ENCODE peak calls at places on chromosomes 2 and 18, in ten cellular contexts. P is IMR-90, J is lower lobe of right lung, I is cardiac muscle cell, B is ascending aorta, Q is thoracic aorta, M is prostate gland, T is tibial artery, K is right lobe of liver, W is fibroblast of lung. U is an unnamed sample. For H3K4me1 and H3K36me3, the result is how much of the 10 kb centered on the place peaks cover.

GRCh38 chr2:170846318-170846717 is 29.6 kb downstream of the GAD1 start:
- DNase-seq in B (no peak), W (no peak), J (no peak), Q (no peak), P (no peak), K (no peak), I (no peak), T (no peak), M (peak), U (no peak)

GRCh38 chr2:10569460-10569859 is 120.3 kb downstream of the NOL10 start:
- DNase-seq in P (no peak), I (no peak), J (no peak), W (no peak), B (no peak), T (no peak), Q (no peak), M (no peak), K (no peak), U (no peak)

GRCh38 chr2:2269989-2270562 is 61.0 kb downstream of the MYT1L start:
- DNase-seq in Q (no peak), J (no peak), M (no peak), B (no peak), I (no peak), K (no peak), P (no peak), W (no peak), T (peak), U (no peak)

GRCh38 chr18:42157420-42157819 is 202.4 kb downstream of the PIK3C3 start:
- DNase-seq in M (no peak), T (no peak), I (no peak), Q (no peak), P (no peak), W (no peak), B (no peak), J (no peak), K (no peak), U (no peak)

GRCh38 chr2:235223011-235223410 is 270.8 kb upstream of the AGAP1 start:
- DNase-seq in T (no peak), B (no peak), M (no peak), K (no peak), I (no peak), J (no peak), P (no peak), Q (no peak), W (no peak), U (no peak)

GRCh38 chr2:128717758-128718710 is 399.4 kb upstream of the HS6ST1 start:
- DNase-seq in B (no peak), M (no peak), K (no peak), I (no peak), W (peak), P (no peak), Q (no peak), T (no peak), J (no peak), U (no peak)

GRCh38 chr2:186130678-186131511 is 355.2 kb upstream of the ZC3H15 start:
- DNase-seq in J (no peak), B (no peak), I (no peak), T (no peak), Q (no peak), P (no peak), K (no peak), W (no peak), M (no peak), U (no peak)

GRCh38 chr18:9832871-9833270 is 52.9 kb upstream of the TXNDC2 start:
- DNase-seq in W (no peak), M (no peak), B (no peak), J (no peak), Q (no peak), K (no peak), T (no peak), P (no peak), I (no peak), U (no peak)

GRCh38 chr2:182672471-182673165 is 43.4 kb upstream of the DNAJC10 start:
- DNase-seq in M (no peak), B (no peak), W (peak), J (no peak), P (peak), Q (no peak), T (no peak), I (peak), K (no peak), U (no peak)

GRCh38 chr18:75208055-75208835 is 694 bp downstream of the PTGR3 start:
- DNase-seq in B (peak), J (peak), W (peak), Q (no peak), I (peak), P (peak), M (peak), T (peak), K (peak), U (no peak)

GRCh38 chr2:119378566-119378965 is 11.8 kb downstream of the DBI start:
- DNase-seq in W (no peak), M (no peak), T (no peak), K (no peak), P (no peak), Q (no peak), I (no peak), B (peak), J (no peak), U (no peak)

GRCh38 chr2:121903037-121903689 is 147.7 kb downstream of the TSN start:
- DNase-seq in J (no peak), M (no peak), B (no peak), Q (no peak), I (no peak), K (no peak), P (no peak), W (no peak), T (peak), U (no peak)

GRCh38 chr2:181462032-181462431 is 4.8 kb downstream of the ITGA4 start:
- DNase-seq in T (no peak), M (no peak), K (no peak), W (peak), J (no peak), Q (no peak), P (peak), I (no peak), B (no peak), U (no peak)
- H3K4me1 ChIP-seq in T (under half), M (under half), K (under half), W (under half), J (under half), Q (under half), P (under half), I (under half), B (under half), U (under half)

GRCh38 chr2:234026693-234027254 is 23.7 kb upstream of the SPP2 start:
- DNase-seq in P (no peak), T (no peak), K (no peak), I (no peak), M (no peak), B (no peak), W (no peak), J (no peak), Q (no peak), U (no peak)

GRCh38 chr2:234026111-234026510 is 24.4 kb upstream of the SPP2 start:
- DNase-seq in W (peak), K (no peak), J (no peak), I (no peak), M (no peak), Q (no peak), B (no peak), T (no peak), P (peak), U (no peak)

GRCh38 chr2:234024304-234024703 is 26.2 kb upstream of the SPP2 start:
- DNase-seq in M (no peak), K (no peak), I (no peak), T (no peak), W (no peak), Q (no peak), J (no peak), P (no peak), B (no peak), U (no peak)

GRCh38 chr2:234027646-234028045 is 22.9 kb upstream of the SPP2 start:
- DNase-seq in K (no peak), P (no peak), B (no peak), W (no peak), Q (no peak), J (no peak), I (no peak), T (no peak), M (no peak), U (no peak)

GRCh38 chr2:234025475-234025874 is 25.0 kb upstream of the SPP2 start:
- DNase-seq in W (no peak), Q (no peak), K (no peak), B (no peak), M (no peak), I (no peak), J (no peak), P (no peak), T (no peak), U (no peak)
- H3K4me3 ChIP-seq in W (peak), Q (peak), K (no peak), B (peak), M (peak), I (no peak), J (peak), P (peak), T (no peak), U (no peak)

GRCh38 chr2:219566640-219567039 is 4.7 kb downstream of the OBSL1 start:
- DNase-seq in T (no peak), M (no peak), Q (no peak), W (no peak), P (no peak), J (no peak), I (no peak), B (no peak), K (no peak), U (no peak)
- H3K36me3 ChIP-seq in T (under half), M (under half), Q (under half), W (under half), P (under half), J (under half), I (half or more), B (under half), K (under half), U (under half)

GRCh38 chr2:73987109-73987947 is 2.6 kb downstream of the TET3 start:
- DNase-seq in P (peak), K (no peak), I (peak), W (peak), M (peak), J (peak), Q (no peak), B (no peak), T (no peak), U (no peak)
- H3K4me1 ChIP-seq in P (under half), K (under half), I (under half), W (under half), M (under half), J (half or more), Q (half or more), B (under half), T (under half), U (under half)

GRCh38 chr18:58177886-58178470 is 134.0 kb downstream of the NEDD4L start:
- DNase-seq in B (no peak), T (no peak), I (no peak), W (peak), M (no peak), Q (no peak), J (no peak), K (no peak), P (no peak), U (no peak)

GRCh38 chr18:58176915-58177717 is 133.1 kb downstream of the NEDD4L start:
- DNase-seq in J (no peak), W (peak), B (no peak), T (no peak), Q (no peak), I (no peak), P (peak), M (peak), K (no peak), U (no peak)

GRCh38 chr18:58180172-58180571 is 136.1 kb downstream of the NEDD4L start:
- DNase-seq in W (no peak), B (no peak), M (no peak), J (no peak), Q (no peak), P (no peak), K (peak), I (no peak), T (no peak), U (no peak)

GRCh38 chr18:58180738-58181353 is 136.8 kb downstream of the NEDD4L start:
- DNase-seq in P (peak), I (peak), T (no peak), J (no peak), M (peak), B (peak), W (peak), K (peak), Q (no peak), U (no peak)

DNA sequence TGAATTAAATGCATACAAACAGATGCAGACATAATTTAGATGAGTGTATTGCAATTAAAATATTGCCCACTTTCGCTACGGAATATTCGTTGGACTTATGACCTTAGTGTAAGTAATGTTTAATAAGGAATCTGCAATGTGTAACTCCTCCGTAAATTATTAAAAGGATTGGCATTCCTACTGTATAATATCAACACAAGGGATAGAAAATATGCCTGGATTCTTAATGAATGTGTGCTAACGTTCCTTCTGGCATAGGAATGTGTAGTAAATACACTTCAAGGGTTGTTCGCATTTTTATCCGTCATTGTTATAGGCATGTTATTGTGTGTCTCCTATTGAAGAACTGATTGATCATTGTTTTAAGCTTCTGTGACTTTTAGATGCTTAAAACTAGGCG is 134.4 kb downstream of the NEDD4L start:
- DNase-seq in K (no peak), T (no peak), M (no peak), I (no peak), B (no peak), J (no peak), Q (no peak), P (peak), W (peak), U (no peak)
- H3K4me3 ChIP-seq in K (no peak), T (no peak), M (no peak), I (no peak), B (no peak), J (no peak), Q (no peak), P (no peak), W (no peak), U (no peak)

GRCh38 chr2:85037622-85038021 is 66.7 kb downstream of the KCMF1 start:
- DNase-seq in I (no peak), J (no peak), W (no peak), B (no peak), K (peak), M (no peak), P (no peak), Q (no peak), T (no peak), U (no peak)

GRCh38 chr2:85042330-85042729 is 71.4 kb downstream of the KCMF1 start:
- DNase-seq in T (no peak), P (no peak), J (no peak), W (no peak), M (no peak), B (no peak), K (no peak), I (no peak), Q (no peak), U (no peak)
- H3K36me3 ChIP-seq in T (under half), P (under half), J (half or more), W (under half), M (under half), B (under half), K (under half), I (under half), Q (under half), U (under half)

GRCh38 chr18:58668897-58669296 is 2.4 kb upstream of the MALT1 start:
- DNase-seq in Q (no peak), M (no peak), K (no peak), P (peak), T (no peak), I (no peak), B (no peak), J (no peak), W (peak), U (no peak)

GRCh38 chr18:58670561-58671121 is 624 bp upstream of the MALT1 start:
- DNase-seq in Q (no peak), K (no peak), M (no peak), P (peak), T (no peak), B (no peak), I (no peak), J (no peak), W (no peak), U (peak)

GRCh38 chr18:58671941-58672565 is 788 bp downstream of the MALT1 start:
- DNase-seq in W (peak), I (no peak), K (no peak), P (peak), T (no peak), J (peak), M (peak), B (no peak), Q (no peak), U (no peak)

GRCh38 chr18:58669731-58670379 is 1.4 kb upstream of the MALT1 start:
- DNase-seq in I (no peak), W (peak), T (no peak), J (no peak), M (peak), Q (no peak), P (peak), K (no peak), B (no peak), U (no peak)

GRCh38 chr18:58671122-58671940 is at the start of gene MALT1:
- DNase-seq in W (peak), K (peak), J (peak), Q (peak), B (peak), M (peak), T (peak), P (peak), I (peak), U (peak)
- H3K4me1 ChIP-seq in W (under half), K (under half), J (under half), Q (under half), B (under half), M (under half), T (under half), P (under half), I (under half), U (under half)

GRCh38 chr2:200525882-200526651 is at the start of gene SGO2:
- DNase-seq in Q (peak), M (peak), P (peak), K (peak), I (peak), W (peak), J (peak), B (peak), T (peak), U (peak)

GRCh38 chr2:200523604-200524003 is 2.4 kb upstream of the SGO2 start:
- DNase-seq in J (no peak), T (no peak), Q (no peak), K (no peak), M (no peak), I (no peak), W (no peak), B (no peak), P (no peak), U (no peak)

GRCh38 chr2:200525551-200525881 is 491 bp upstream of the SGO2 start:
- DNase-seq in I (no peak), P (no peak), K (no peak), M (no peak), B (no peak), W (no peak), Q (no peak), T (no peak), J (no peak), U (no peak)

GRCh38 chr2:200523158-200523557 is 2.8 kb upstream of the SGO2 start:
- DNase-seq in I (no peak), J (no peak), B (no peak), P (no peak), M (no peak), T (no peak), Q (no peak), W (no peak), K (no peak), U (no peak)

GRCh38 chr2:200525066-200525465 is 941 bp upstream of the SGO2 start:
- DNase-seq in P (peak), B (no peak), T (no peak), Q (no peak), K (no peak), W (no peak), M (no peak), I (no peak), J (no peak), U (no peak)
- H3K4me3 ChIP-seq in P (no peak), B (peak), T (no peak), Q (peak), K (no peak), W (no peak), M (peak), I (no peak), J (no peak), U (no peak)

GRCh38 chr2:39737661-39738060 is 41.4 kb downstream of the THUMPD2 start:
- DNase-seq in W (peak), B (peak), I (no peak), K (no peak), T (peak), M (no peak), J (no peak), P (peak), Q (peak), U (peak)

GRCh38 chr2:39741871-39742270 is 37.2 kb downstream of the THUMPD2 start:
- DNase-seq in M (no peak), T (no peak), B (no peak), K (no peak), I (no peak), J (no peak), P (peak), Q (no peak), W (no peak), U (no peak)

GRCh38 chr2:39736593-39736992 is 42.5 kb downstream of the THUMPD2 start:
- DNase-seq in M (no peak), B (peak), J (no peak), K (no peak), I (no peak), T (peak), W (peak), Q (no peak), P (peak), U (no peak)

GRCh38 chr2:39738941-39739340 is 40.1 kb downstream of the THUMPD2 start:
- DNase-seq in J (no peak), K (no peak), W (no peak), I (no peak), B (no peak), Q (no peak), P (peak), M (no peak), T (no peak), U (no peak)

DNA sequence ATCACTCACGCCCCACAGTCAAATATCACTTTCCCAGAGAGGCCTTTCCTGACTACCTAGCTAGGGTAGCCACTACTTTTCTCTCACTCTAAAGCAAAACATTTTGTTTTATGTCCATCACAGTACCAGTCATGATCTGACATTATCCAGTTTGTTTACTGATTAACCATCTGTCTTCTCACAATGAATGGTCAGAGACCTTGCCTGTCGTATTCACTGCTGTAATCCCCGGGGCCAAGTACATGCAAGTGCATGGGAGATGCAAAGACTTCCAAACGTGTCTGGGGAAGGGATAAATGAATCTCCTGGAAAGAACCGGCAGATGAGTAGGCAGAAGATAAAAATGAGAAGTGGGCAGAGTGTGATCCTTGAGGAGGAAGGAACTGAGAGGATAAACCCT is 39.7 kb downstream of the THUMPD2 start:
- DNase-seq in I (no peak), J (no peak), B (no peak), K (no peak), W (no peak), M (no peak), P (no peak), Q (no peak), T (no peak), U (no peak)
- H3K36me3 ChIP-seq in I (under half), J (half or more), B (under half), K (under half), W (under half), M (under half), P (under half), Q (under half), T (under half), U (under half)